ENCODE peak calls at places on chromosomes 12 and 14, in five cellular contexts. W, P, E, J and A are unnamed samples.

GRCh38 chr12:93065896-93066295 is 136.8 kb upstream of the EEA1 start:
- DNase-seq in W (no peak), P (no peak), E (no peak), J (no peak), A (no peak)

GRCh38 chr12:47442310-47442709 is 263.5 kb downstream of the RPAP3 start:
- DNase-seq in W (no peak), P (no peak), E (no peak), J (no peak), A (no peak)

GRCh38 chr14:64501326-64502171 is 2.1 kb downstream of the ZBTB25 start:
- DNase-seq in W (peak), P (peak), E (no peak), J (no peak), A (no peak)

GRCh38 chr14:96120392-96120791 is 81.2 kb downstream of the C14orf132 start:
- DNase-seq in W (no peak), P (no peak), E (no peak), J (no peak), A (no peak)

GRCh38 chr14:103501921-103502669 is 20.5 kb downstream of the CKB start:
- DNase-seq in W (no peak), P (no peak), E (no peak), J (no peak), A (no peak)

GRCh38 chr14:47044841-47045240 is 393.3 kb upstream of the RPL10L start:
- DNase-seq in W (no peak), P (no peak), E (peak), J (no peak), A (no peak)

GRCh38 chr14:31449136-31449535 is 8.2 kb downstream of the DTD2 start:
- DNase-seq in W (no peak), P (no peak), E (no peak), J (no peak), A (no peak)

GRCh38 chr12:50579757-50580267 is 75.0 kb downstream of the DIP2B start:
- DNase-seq in W (no peak), P (no peak), E (no peak), J (no peak), A (peak)

GRCh38 chr12:62917939-62918338 is 17.0 kb downstream of the PPM1H start:
- DNase-seq in W (no peak), P (no peak), E (no peak), J (no peak), A (no peak)

GRCh38 chr12:5456906-5457305 is 25.0 kb downstream of the NTF3 start:
- DNase-seq in W (no peak), P (peak), E (no peak), J (no peak), A (no peak)

GRCh38 chr12:115224031-115224430 is 540.1 kb upstream of the TBX3 start:
- DNase-seq in W (no peak), P (no peak), E (no peak), J (no peak), A (no peak)

GRCh38 chr12:84922721-84923120 is 10.1 kb upstream of the SLC6A15 start:
- DNase-seq in W (no peak), P (no peak), E (no peak), J (no peak), A (no peak)

GRCh38 chr12:61137677-61138380 is 1122.4 kb upstream of the USP15 start:
- DNase-seq in W (no peak), P (no peak), E (no peak), J (no peak), A (no peak)

GRCh38 chr14:38662781-38663180 is 406.9 kb upstream of the CLEC14A start:
- DNase-seq in W (no peak), P (no peak), E (no peak), J (no peak), A (no peak)

GRCh38 chr14:104657114-104657524 is 32.3 kb upstream of the INF2 start:
- DNase-seq in W (no peak), P (no peak), E (no peak), J (peak), A (peak)

GRCh38 chr12:19129486-19130223 is at the start of gene PLEKHA5:
- DNase-seq in W (peak), P (peak), E (peak), J (peak), A (peak)

GRCh38 chr12:120290541-120291312 is 976 bp downstream of the RNU4-2 start:
- DNase-seq in W (peak), P (no peak), E (no peak), J (no peak), A (no peak)

GRCh38 chr12:82793882-82794281 is 107.2 kb downstream of the TMTC2 start:
- DNase-seq in W (no peak), P (no peak), E (no peak), J (no peak), A (no peak)

GRCh38 chr12:12505544-12506501 is 56.8 kb downstream of the DUSP16 start:
- DNase-seq in W (peak), P (peak), E (no peak), J (no peak), A (peak)

GRCh38 chr12:123941485-123942276 is 30.9 kb downstream of the CCDC92 start:
- DNase-seq in W (no peak), P (no peak), E (no peak), J (no peak), A (no peak)

GRCh38 chr12:55634186-55634585 is 2.5 kb upstream of the OR10P1 start:
- DNase-seq in W (no peak), P (no peak), E (no peak), J (no peak), A (no peak)

GRCh38 chr14:54108481-54109471 is 152.2 kb upstream of the BMP4 start:
- DNase-seq in W (no peak), P (peak), E (no peak), J (no peak), A (no peak)

GRCh38 chr12:116881325-116881866 is at the start of gene HRK:
- DNase-seq in W (peak), P (no peak), E (peak), J (no peak), A (no peak)

GRCh38 chr12:97940629-97941028 is 478.0 kb downstream of the RMST start:
- DNase-seq in W (no peak), P (no peak), E (no peak), J (no peak), A (no peak)

GRCh38 chr14:55780156-55780946 is 200.3 kb downstream of the KTN1 start:
- DNase-seq in W (no peak), P (peak), E (no peak), J (no peak), A (no peak)